ENCODE peak calls at places on chromosomes 11 and 22, in four cellular contexts. Y is brain microvascular endothelial cell, A is left ventricle myocardium inferior, G is fibroblast of lung. K is an unnamed sample. For H3K27me3, the result is how much of the 10 kb centered on the place peaks cover.

GRCh38 chr11:24779791-24780190 is 282.9 kb downstream of the LUZP2 start:
- DNase-seq in Y (no peak), A (no peak), G (no peak), K (no peak)

GRCh38 chr11:13644997-13645667 is 23.3 kb upstream of the FAR1 start:
- DNase-seq in Y (no peak), A (no peak), G (peak), K (no peak)

GRCh38 chr11:65086809-65087208 is 2.8 kb downstream of the ZFPL1 start:
- DNase-seq in Y (no peak), A (no peak), G (no peak), K (no peak)

GRCh38 chr22:23677701-23677995 is 13.2 kb upstream of the RGL4 start:
- DNase-seq in Y (no peak), A (no peak), G (no peak), K (no peak)

GRCh38 chr11:111635706-111636045 is 33.4 kb downstream of the SIK2 start:
- DNase-seq in Y (peak), A (peak), G (peak), K (peak)

GRCh38 chr22:26992556-26992955 is 335.2 kb downstream of the MIAT start:
- DNase-seq in Y (no peak), A (no peak), G (no peak), K (no peak)

GRCh38 chr11:80519591-80520258 is 1078.9 kb upstream of the TENM4 start:
- DNase-seq in Y (peak), A (no peak), G (peak), K (no peak)

GRCh38 chr22:19679476-19680099 is 34.7 kb upstream of the SEPTIN5 start:
- DNase-seq in Y (no peak), A (peak), G (no peak), K (no peak)

GRCh38 chr22:27972732-27973698 is 54.0 kb upstream of the PITPNB start:
- DNase-seq in Y (no peak), A (no peak), G (peak), K (no peak)

GRCh38 chr22:43060213-43060612 is 29.0 kb downstream of the TTLL1 start:
- DNase-seq in Y (no peak), A (no peak), G (no peak), K (no peak)

GRCh38 chr11:100687032-100687629 is at the start of gene ARHGAP42:
- DNase-seq in Y (peak), A (peak), G (peak), K (no peak)

GRCh38 chr11:3799143-3799542 is 1.8 kb upstream of the NUP98 start:
- DNase-seq in Y (no peak), A (no peak), G (no peak), K (no peak)

GRCh38 chr11:58801302-58801701 is 43.2 kb downstream of the GLYATL2 start:
- DNase-seq in Y (no peak), A (no peak), G (no peak), K (no peak)

GRCh38 chr11:2912498-2912897 is 16.7 kb downstream of the PHLDA2 start:
- DNase-seq in Y (peak), A (no peak), G (peak), K (no peak)

GRCh38 chr11:76131142-76131541 is 75.2 kb downstream of the WNT11 start:
- DNase-seq in Y (no peak), A (no peak), G (no peak), K (no peak)

GRCh38 chr11:92224394-92225205 is at the start of gene FAT3:
- DNase-seq in Y (peak), A (no peak), G (peak), K (peak)

GRCh38 chr11:57647960-57648776 is 1.5 kb downstream of the YPEL4 start:
- DNase-seq in Y (no peak), A (no peak), G (no peak), K (no peak)

GRCh38 chr22:19085233-19086043 is 36.8 kb downstream of the DGCR2 start:
- DNase-seq in Y (peak), A (no peak), G (peak), K (no peak)

GRCh38 chr11:126799974-126800373 is 200.6 kb downstream of the KIRREL3 start:
- DNase-seq in Y (no peak), A (no peak), G (peak), K (no peak)

GRCh38 chr11:94312339-94312738 is 8.0 kb downstream of the IZUMO1R start:
- DNase-seq in Y (no peak), A (no peak), G (no peak), K (no peak)

GRCh38 chr11:58632510-58632909 is 10.0 kb downstream of the CNTF start:
- DNase-seq in Y (no peak), A (no peak), G (no peak), K (no peak)

GRCh38 chr11:73172992-73173656 is 31.0 kb upstream of the FCHSD2 start:
- DNase-seq in Y (no peak), A (no peak), G (no peak), K (no peak)

GRCh38 chr22:24810043-24810749 is 4.2 kb downstream of the SGSM1 start:
- DNase-seq in Y (no peak), A (no peak), G (no peak), K (no peak)

GRCh38 chr22:47175151-47175760 is 412.8 kb downstream of the TBC1D22A start:
- DNase-seq in Y (no peak), A (no peak), G (no peak), K (peak)

GRCh38 chr11:126488591-126489370 is 133.3 kb downstream of the ST3GAL4 start:
- DNase-seq in Y (no peak), A (no peak), G (no peak), K (no peak)

GRCh38 chr22:25567305-25567704 is 2.8 kb downstream of the GRK3 start:
- DNase-seq in Y (no peak), A (no peak), G (no peak), K (no peak)

GRCh38 chr11:135069884-135070283 is 657.8 kb upstream of the B3GAT1 start:
- DNase-seq in Y (no peak), A (no peak), G (peak), K (no peak)

GRCh38 chr11:22624742-22625447 is 728 bp downstream of the FANCF start:
- DNase-seq in Y (peak), A (peak), G (peak), K (no peak)

GRCh38 chr11:96736591-96736990 is 346.8 kb downstream of the JRKL start:
- DNase-seq in Y (no peak), A (no peak), G (peak), K (no peak)

GRCh38 chr22:20591295-20591645 is 83.9 kb downstream of the MED15 start:
- DNase-seq in Y (no peak), A (no peak), G (no peak), K (no peak)

GRCh38 chr22:44570476-44571445 is 72.7 kb upstream of the RTL6 start:
- DNase-seq in Y (no peak), A (no peak), G (no peak), K (no peak)

GRCh38 chr11:1846453-1846932 is 6.4 kb upstream of the LSP1 start:
- DNase-seq in Y (no peak), A (no peak), G (no peak), K (no peak)
- H3K27me3 ChIP-seq in Y (under half), A (under half), G (under half), K (under half)

DNA sequence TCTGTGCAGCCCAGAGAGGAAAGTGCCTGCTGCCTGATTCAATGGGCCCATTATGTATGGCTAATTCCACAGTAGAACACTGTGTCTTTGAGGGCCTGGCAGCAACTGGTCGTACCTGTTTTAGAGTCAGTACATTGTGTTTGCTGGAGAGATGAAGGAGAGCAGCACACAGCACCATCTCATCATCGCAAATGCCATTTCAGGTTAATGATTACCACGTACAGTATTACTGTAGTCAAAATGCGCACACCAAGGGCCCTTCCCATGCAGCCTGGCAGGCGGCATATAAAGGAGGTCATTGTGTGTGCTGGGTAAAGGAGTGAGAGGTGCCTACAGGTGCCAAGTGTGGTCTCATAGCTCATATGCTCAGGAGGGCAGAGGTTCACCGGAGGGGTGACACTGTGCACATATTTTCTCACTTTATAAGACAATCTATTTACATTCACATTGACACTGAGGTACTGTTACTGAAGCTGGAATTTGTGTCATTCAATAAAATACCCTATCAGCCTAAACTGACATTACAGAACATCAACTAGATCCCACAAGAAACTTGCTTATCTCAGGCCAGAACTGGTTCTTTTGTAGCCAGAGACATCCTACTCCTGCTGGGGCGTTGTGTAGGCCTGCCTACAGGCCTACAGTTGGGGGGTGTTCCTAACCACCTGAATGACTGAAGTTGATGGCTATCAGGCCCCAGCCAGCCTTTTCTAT is 90.4 kb downstream of the APIP start:
- DNase-seq in Y (no peak), A (no peak), G (no peak), K (no peak)
- H3K4me3 ChIP-seq in Y (no peak), A (no peak), G (no peak), K (no peak)

GRCh38 chr11:27718346-27718852 is 18.1 kb upstream of the BDNF start:
- DNase-seq in Y (peak), A (no peak), G (peak), K (peak)
- H3K27me3 ChIP-seq in Y (under half), A (half or more), G (under half), K (under half)

DNA sequence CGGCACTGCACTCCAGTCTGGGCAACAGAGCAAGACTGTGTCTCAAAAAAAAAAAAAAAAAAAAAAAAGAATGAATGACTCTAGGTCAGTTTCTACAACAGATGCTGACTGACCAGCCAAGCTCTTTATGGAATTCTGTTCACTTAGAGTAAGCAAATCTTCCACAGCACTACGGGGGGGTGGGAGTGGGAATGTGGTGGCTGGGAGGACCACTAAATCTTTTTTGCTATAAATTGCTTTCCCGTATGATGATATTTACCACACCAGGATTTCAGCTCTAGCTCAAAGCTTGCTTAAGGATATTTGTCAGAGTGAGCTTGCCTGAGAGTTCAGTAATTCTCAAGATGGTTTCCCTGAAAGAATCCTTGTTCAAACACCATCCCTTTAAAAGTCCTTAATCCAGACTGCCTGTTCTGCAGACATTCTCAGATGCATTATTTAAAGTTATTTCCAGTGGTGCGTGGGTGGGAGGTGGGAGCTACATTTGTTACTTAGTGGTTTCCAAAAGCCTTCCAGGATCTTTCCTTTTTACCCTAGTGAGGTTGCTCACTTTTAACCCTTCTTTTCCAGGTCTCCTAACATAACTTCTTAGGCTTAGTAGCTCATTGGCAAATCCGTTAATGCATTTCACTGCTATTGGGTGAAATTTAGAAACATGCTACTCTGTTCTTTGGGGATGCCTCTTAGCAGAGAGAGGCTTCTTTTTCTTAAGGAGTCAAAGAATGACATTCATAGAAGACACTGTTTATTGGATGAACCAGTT is 65.9 kb downstream of the UBASH3B start:
- DNase-seq in Y (peak), A (no peak), G (peak), K (no peak)
- H3K4me3 ChIP-seq in Y (no peak), A (no peak), G (no peak), K (no peak)

DNA sequence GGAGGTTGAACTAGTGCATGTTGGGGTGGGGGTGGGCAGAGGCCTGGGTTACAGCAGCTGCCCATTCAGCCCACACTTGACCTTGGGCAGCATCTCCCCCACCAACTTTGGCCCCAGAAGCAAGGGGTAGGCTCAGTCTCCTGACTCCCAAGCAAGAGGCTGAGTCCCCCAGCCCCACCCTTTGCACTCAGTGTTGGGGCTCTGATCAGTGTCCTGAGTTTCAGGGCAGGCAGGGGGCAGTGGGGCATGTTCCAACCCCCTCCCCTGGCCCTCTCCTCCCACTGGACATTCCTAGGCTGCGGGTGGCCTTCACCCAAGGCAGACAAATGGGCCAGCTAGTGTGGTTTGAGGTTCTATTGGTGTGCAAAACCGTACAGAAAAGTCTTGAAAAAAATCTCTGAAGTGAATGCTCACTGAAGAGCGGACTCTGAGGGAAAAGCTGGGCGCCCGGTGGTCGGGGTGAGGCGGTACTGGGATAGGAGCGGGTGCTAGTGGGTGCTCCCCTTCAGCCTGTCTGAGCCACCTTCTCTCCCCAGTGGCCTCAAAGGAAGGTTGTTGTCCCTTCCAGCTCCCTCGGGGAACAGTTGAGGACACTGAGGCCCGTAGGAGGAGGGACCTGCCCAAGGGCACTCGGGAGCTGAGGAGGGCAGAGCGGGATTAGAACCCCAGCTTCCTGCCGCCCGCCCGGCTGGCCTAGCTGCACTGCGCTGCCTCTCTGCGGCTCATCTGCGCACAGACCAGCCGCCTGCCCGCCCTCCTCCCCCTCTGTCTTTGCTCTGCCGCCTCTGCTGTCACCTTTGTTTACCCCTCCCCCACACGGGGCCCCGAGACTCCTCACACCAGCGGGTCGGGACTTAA is 4.0 kb downstream of the KCNC1 start:
- DNase-seq in Y (no peak), A (no peak), G (no peak), K (no peak)
- H3K27me3 ChIP-seq in Y (under half), A (half or more), G (under half), K (under half)